ENCODE peak calls at places on chromosomes 11 and 22, in six cellular contexts. One of them, this sample, is unnamed.

GRCh38 chr22:19056951-19057401 is 65.2 kb downstream of the DGCR2 start:
- DNase-seq in mesendoderm: no peak
- DNase-seq in endothelial cell: no peak
- DNase-seq in cardiac muscle cell: no peak
- DNase-seq in colonic mucosa: no peak
- DNase-seq in stimulated activated CD8-positive, alpha-beta memory T cell treated with anti-CD3 and anti-CD28 coated beads, Interleukin-4, amount 100 ng/mL, for 1 hour: no peak
- DNase-seq in this sample: no peak

GRCh38 chr11:19989191-19989590 is 171.1 kb downstream of the DBX1 start:
- DNase-seq in mesendoderm: no peak
- DNase-seq in endothelial cell: no peak
- DNase-seq in cardiac muscle cell: no peak
- DNase-seq in colonic mucosa: no peak
- DNase-seq in stimulated activated CD8-positive, alpha-beta memory T cell treated with anti-CD3 and anti-CD28 coated beads, Interleukin-4, amount 100 ng/mL, for 1 hour: no peak
- DNase-seq in this sample: no peak

GRCh38 chr22:29617922-29618629 is 14.6 kb downstream of the NF2 start:
- DNase-seq in mesendoderm: no peak
- DNase-seq in endothelial cell: no peak
- DNase-seq in cardiac muscle cell: peak
- DNase-seq in colonic mucosa: no peak
- DNase-seq in stimulated activated CD8-positive, alpha-beta memory T cell treated with anti-CD3 and anti-CD28 coated beads, Interleukin-4, amount 100 ng/mL, for 1 hour: no peak
- DNase-seq in this sample: no peak

GRCh38 chr11:36311926-36312592 is 16.0 kb downstream of the PRR5L start:
- DNase-seq in mesendoderm: no peak
- DNase-seq in endothelial cell: no peak
- DNase-seq in cardiac muscle cell: no peak
- DNase-seq in colonic mucosa: no peak
- DNase-seq in stimulated activated CD8-positive, alpha-beta memory T cell treated with anti-CD3 and anti-CD28 coated beads, Interleukin-4, amount 100 ng/mL, for 1 hour: no peak
- DNase-seq in this sample: no peak

GRCh38 chr11:78806214-78807004 is 231.7 kb upstream of the NARS2 start:
- DNase-seq in mesendoderm: no peak
- DNase-seq in endothelial cell: no peak
- DNase-seq in cardiac muscle cell: no peak
- DNase-seq in colonic mucosa: no peak
- DNase-seq in stimulated activated CD8-positive, alpha-beta memory T cell treated with anti-CD3 and anti-CD28 coated beads, Interleukin-4, amount 100 ng/mL, for 1 hour: no peak
- DNase-seq in this sample: no peak

GRCh38 chr22:23365961-23366360 is 185.7 kb downstream of the BCR start:
- DNase-seq in mesendoderm: no peak
- DNase-seq in endothelial cell: no peak
- DNase-seq in cardiac muscle cell: no peak
- DNase-seq in colonic mucosa: no peak
- DNase-seq in stimulated activated CD8-positive, alpha-beta memory T cell treated with anti-CD3 and anti-CD28 coated beads, Interleukin-4, amount 100 ng/mL, for 1 hour: no peak
- DNase-seq in this sample: no peak

GRCh38 chr11:61969391-61969758 is 1.9 kb upstream of the FTH1 start:
- DNase-seq in mesendoderm: no peak
- DNase-seq in endothelial cell: no peak
- DNase-seq in cardiac muscle cell: no peak
- DNase-seq in colonic mucosa: no peak
- DNase-seq in stimulated activated CD8-positive, alpha-beta memory T cell treated with anti-CD3 and anti-CD28 coated beads, Interleukin-4, amount 100 ng/mL, for 1 hour: no peak
- DNase-seq in this sample: no peak

GRCh38 chr11:57434640-57435546 is 8.0 kb upstream of the SLC43A3 start:
- DNase-seq in mesendoderm: no peak
- DNase-seq in endothelial cell: no peak
- DNase-seq in cardiac muscle cell: no peak
- DNase-seq in colonic mucosa: no peak
- DNase-seq in stimulated activated CD8-positive, alpha-beta memory T cell treated with anti-CD3 and anti-CD28 coated beads, Interleukin-4, amount 100 ng/mL, for 1 hour: no peak
- DNase-seq in this sample: no peak

GRCh38 chr11:102831709-102832492 is 11.5 kb downstream of the MMP3 start:
- DNase-seq in mesendoderm: no peak
- DNase-seq in endothelial cell: no peak
- DNase-seq in cardiac muscle cell: no peak
- DNase-seq in colonic mucosa: no peak
- DNase-seq in stimulated activated CD8-positive, alpha-beta memory T cell treated with anti-CD3 and anti-CD28 coated beads, Interleukin-4, amount 100 ng/mL, for 1 hour: no peak
- DNase-seq in this sample: no peak

GRCh38 chr22:17086750-17087149 is 1.9 kb downstream of the IL17RA start:
- DNase-seq in mesendoderm: no peak
- DNase-seq in endothelial cell: no peak
- DNase-seq in cardiac muscle cell: no peak
- DNase-seq in colonic mucosa: no peak
- DNase-seq in stimulated activated CD8-positive, alpha-beta memory T cell treated with anti-CD3 and anti-CD28 coated beads, Interleukin-4, amount 100 ng/mL, for 1 hour: no peak
- DNase-seq in this sample: no peak

GRCh38 chr11:12086271-12087074 is 23.9 kb upstream of the MICAL2 start:
- DNase-seq in mesendoderm: peak
- DNase-seq in endothelial cell: no peak
- DNase-seq in cardiac muscle cell: no peak
- DNase-seq in colonic mucosa: peak
- DNase-seq in stimulated activated CD8-positive, alpha-beta memory T cell treated with anti-CD3 and anti-CD28 coated beads, Interleukin-4, amount 100 ng/mL, for 1 hour: no peak
- DNase-seq in this sample: no peak

GRCh38 chr22:33188316-33188715 is 130.1 kb upstream of the SYN3 start:
- DNase-seq in mesendoderm: peak
- DNase-seq in endothelial cell: no peak
- DNase-seq in cardiac muscle cell: no peak
- DNase-seq in colonic mucosa: no peak
- DNase-seq in stimulated activated CD8-positive, alpha-beta memory T cell treated with anti-CD3 and anti-CD28 coated beads, Interleukin-4, amount 100 ng/mL, for 1 hour: no peak
- DNase-seq in this sample: no peak

GRCh38 chr11:128908391-128909246 is 17.5 kb downstream of the KCNJ5 start:
- DNase-seq in mesendoderm: no peak
- DNase-seq in endothelial cell: no peak
- DNase-seq in cardiac muscle cell: no peak
- DNase-seq in colonic mucosa: peak
- DNase-seq in stimulated activated CD8-positive, alpha-beta memory T cell treated with anti-CD3 and anti-CD28 coated beads, Interleukin-4, amount 100 ng/mL, for 1 hour: no peak
- DNase-seq in this sample: no peak

GRCh38 chr11:112024778-112025678 is at the start of gene DLAT:
- DNase-seq in mesendoderm: peak
- DNase-seq in endothelial cell: peak
- DNase-seq in cardiac muscle cell: peak
- DNase-seq in colonic mucosa: peak
- DNase-seq in stimulated activated CD8-positive, alpha-beta memory T cell treated with anti-CD3 and anti-CD28 coated beads, Interleukin-4, amount 100 ng/mL, for 1 hour: peak
- DNase-seq in this sample: peak

GRCh38 chr22:22910272-22911240 is 22.9 kb downstream of the IGLL5 start:
- DNase-seq in mesendoderm: no peak
- DNase-seq in endothelial cell: no peak
- DNase-seq in cardiac muscle cell: no peak
- DNase-seq in colonic mucosa: no peak
- DNase-seq in stimulated activated CD8-positive, alpha-beta memory T cell treated with anti-CD3 and anti-CD28 coated beads, Interleukin-4, amount 100 ng/mL, for 1 hour: no peak
- DNase-seq in this sample: no peak

GRCh38 chr11:70297341-70297740 is 26.9 kb downstream of the PPFIA1 start:
- DNase-seq in mesendoderm: no peak
- DNase-seq in endothelial cell: no peak
- DNase-seq in cardiac muscle cell: no peak
- DNase-seq in colonic mucosa: no peak
- DNase-seq in stimulated activated CD8-positive, alpha-beta memory T cell treated with anti-CD3 and anti-CD28 coated beads, Interleukin-4, amount 100 ng/mL, for 1 hour: no peak
- DNase-seq in this sample: no peak

GRCh38 chr11:6303657-6304056 is 16.6 kb downstream of the CAVIN3 start:
- DNase-seq in mesendoderm: no peak
- DNase-seq in endothelial cell: no peak
- DNase-seq in cardiac muscle cell: peak
- DNase-seq in colonic mucosa: no peak
- DNase-seq in stimulated activated CD8-positive, alpha-beta memory T cell treated with anti-CD3 and anti-CD28 coated beads, Interleukin-4, amount 100 ng/mL, for 1 hour: no peak
- DNase-seq in this sample: no peak

GRCh38 chr22:48089601-48090331 is 1327.3 kb downstream of the TBC1D22A start:
- DNase-seq in mesendoderm: no peak
- DNase-seq in endothelial cell: no peak
- DNase-seq in cardiac muscle cell: no peak
- DNase-seq in colonic mucosa: peak
- DNase-seq in stimulated activated CD8-positive, alpha-beta memory T cell treated with anti-CD3 and anti-CD28 coated beads, Interleukin-4, amount 100 ng/mL, for 1 hour: no peak
- DNase-seq in this sample: no peak

GRCh38 chr11:85481862-85482261 is 145.3 kb downstream of the DLG2 start:
- DNase-seq in mesendoderm: no peak
- DNase-seq in endothelial cell: no peak
- DNase-seq in cardiac muscle cell: no peak
- DNase-seq in colonic mucosa: no peak
- DNase-seq in stimulated activated CD8-positive, alpha-beta memory T cell treated with anti-CD3 and anti-CD28 coated beads, Interleukin-4, amount 100 ng/mL, for 1 hour: no peak
- DNase-seq in this sample: no peak

GRCh38 chr11:57776577-57776976 is 15.0 kb downstream of the CTNND1 start:
- DNase-seq in mesendoderm: no peak
- DNase-seq in endothelial cell: no peak
- DNase-seq in cardiac muscle cell: no peak
- DNase-seq in colonic mucosa: no peak
- DNase-seq in stimulated activated CD8-positive, alpha-beta memory T cell treated with anti-CD3 and anti-CD28 coated beads, Interleukin-4, amount 100 ng/mL, for 1 hour: no peak
- DNase-seq in this sample: no peak

GRCh38 chr11:2468363-2469240 is 23.8 kb downstream of the KCNQ1 start:
- DNase-seq in mesendoderm: no peak
- DNase-seq in endothelial cell: no peak
- DNase-seq in cardiac muscle cell: no peak
- DNase-seq in colonic mucosa: peak
- DNase-seq in stimulated activated CD8-positive, alpha-beta memory T cell treated with anti-CD3 and anti-CD28 coated beads, Interleukin-4, amount 100 ng/mL, for 1 hour: no peak
- DNase-seq in this sample: no peak

GRCh38 chr11:131392528-131393255 is 22.3 kb downstream of the NTM start:
- DNase-seq in mesendoderm: peak
- DNase-seq in endothelial cell: peak
- DNase-seq in cardiac muscle cell: peak
- DNase-seq in colonic mucosa: no peak
- DNase-seq in stimulated activated CD8-positive, alpha-beta memory T cell treated with anti-CD3 and anti-CD28 coated beads, Interleukin-4, amount 100 ng/mL, for 1 hour: no peak
- DNase-seq in this sample: no peak

GRCh38 chr11:133726576-133726975 is 118.7 kb downstream of the SPATA19 start:
- DNase-seq in mesendoderm: no peak
- DNase-seq in endothelial cell: no peak
- DNase-seq in cardiac muscle cell: no peak
- DNase-seq in colonic mucosa: no peak
- DNase-seq in stimulated activated CD8-positive, alpha-beta memory T cell treated with anti-CD3 and anti-CD28 coated beads, Interleukin-4, amount 100 ng/mL, for 1 hour: no peak
- DNase-seq in this sample: no peak

GRCh38 chr11:8015753-8016239 is 28.7 kb downstream of the EIF3F start:
- DNase-seq in mesendoderm: peak
- DNase-seq in endothelial cell: no peak
- DNase-seq in cardiac muscle cell: no peak
- DNase-seq in colonic mucosa: peak
- DNase-seq in stimulated activated CD8-positive, alpha-beta memory T cell treated with anti-CD3 and anti-CD28 coated beads, Interleukin-4, amount 100 ng/mL, for 1 hour: no peak
- DNase-seq in this sample: no peak

GRCh38 chr11:77065878-77066228 is 918 bp upstream of the CAPN5 start:
- DNase-seq in mesendoderm: peak
- DNase-seq in endothelial cell: no peak
- DNase-seq in cardiac muscle cell: no peak
- DNase-seq in colonic mucosa: peak
- DNase-seq in stimulated activated CD8-positive, alpha-beta memory T cell treated with anti-CD3 and anti-CD28 coated beads, Interleukin-4, amount 100 ng/mL, for 1 hour: no peak
- DNase-seq in this sample: no peak

GRCh38 chr11:3893311-3893710 is 37.8 kb downstream of the STIM1 start:
- DNase-seq in mesendoderm: no peak
- DNase-seq in endothelial cell: no peak
- DNase-seq in cardiac muscle cell: no peak
- DNase-seq in colonic mucosa: no peak
- DNase-seq in stimulated activated CD8-positive, alpha-beta memory T cell treated with anti-CD3 and anti-CD28 coated beads, Interleukin-4, amount 100 ng/mL, for 1 hour: no peak
- DNase-seq in this sample: no peak

GRCh38 chr11:2077061-2077802 is 62.0 kb downstream of the IGF2 start:
- DNase-seq in mesendoderm: no peak
- DNase-seq in endothelial cell: no peak
- DNase-seq in cardiac muscle cell: no peak
- DNase-seq in colonic mucosa: no peak
- DNase-seq in stimulated activated CD8-positive, alpha-beta memory T cell treated with anti-CD3 and anti-CD28 coated beads, Interleukin-4, amount 100 ng/mL, for 1 hour: no peak
- DNase-seq in this sample: no peak

GRCh38 chr11:62120466-62120865 is 3.3 kb upstream of the INCENP start:
- DNase-seq in mesendoderm: no peak
- DNase-seq in endothelial cell: no peak
- DNase-seq in cardiac muscle cell: no peak
- DNase-seq in colonic mucosa: no peak
- DNase-seq in stimulated activated CD8-positive, alpha-beta memory T cell treated with anti-CD3 and anti-CD28 coated beads, Interleukin-4, amount 100 ng/mL, for 1 hour: no peak
- DNase-seq in this sample: no peak

GRCh38 chr11:86447763-86448480 is 73.2 kb downstream of the CCDC81 start:
- DNase-seq in mesendoderm: no peak
- DNase-seq in endothelial cell: no peak
- DNase-seq in cardiac muscle cell: no peak
- DNase-seq in colonic mucosa: no peak
- DNase-seq in stimulated activated CD8-positive, alpha-beta memory T cell treated with anti-CD3 and anti-CD28 coated beads, Interleukin-4, amount 100 ng/mL, for 1 hour: no peak
- DNase-seq in this sample: no peak

GRCh38 chr22:49203091-49203862 is 624.4 kb downstream of the BRD1 start:
- DNase-seq in mesendoderm: no peak
- DNase-seq in endothelial cell: no peak
- DNase-seq in cardiac muscle cell: no peak
- DNase-seq in colonic mucosa: no peak
- DNase-seq in stimulated activated CD8-positive, alpha-beta memory T cell treated with anti-CD3 and anti-CD28 coated beads, Interleukin-4, amount 100 ng/mL, for 1 hour: no peak
- DNase-seq in this sample: no peak

GRCh38 chr22:32130464-32130863 is 28.6 kb downstream of the C22orf42 start:
- DNase-seq in mesendoderm: no peak
- DNase-seq in endothelial cell: no peak
- DNase-seq in cardiac muscle cell: no peak
- DNase-seq in colonic mucosa: no peak
- DNase-seq in stimulated activated CD8-positive, alpha-beta memory T cell treated with anti-CD3 and anti-CD28 coated beads, Interleukin-4, amount 100 ng/mL, for 1 hour: no peak
- DNase-seq in this sample: no peak

GRCh38 chr22:43376765-43377485 is 33.8 kb upstream of the SCUBE1 start:
- DNase-seq in mesendoderm: peak
- DNase-seq in endothelial cell: no peak
- DNase-seq in cardiac muscle cell: no peak
- DNase-seq in colonic mucosa: no peak
- DNase-seq in stimulated activated CD8-positive, alpha-beta memory T cell treated with anti-CD3 and anti-CD28 coated beads, Interleukin-4, amount 100 ng/mL, for 1 hour: no peak
- DNase-seq in this sample: no peak